ENCODE peak calls at places on chromosomes 1 and 21, in seven cellular contexts. K is fibroblast of the aortic adventitia; E is Calu3; N is dermis blood vessel endothelial cell; L is stimulated activated CD4-positive, alpha-beta T cell treated with anti-CD3 and anti-CD28 coated beads, Interleukin-2, amount 100 ng/mL, for 48 hours; O is HAP-1; B is prostate gland. R is an unnamed sample.

GRCh38 chr1:192506741-192507155 is 68.8 kb upstream of the RGS1 start:
- DNase-seq in K (peak; percentile 56), E (peak; percentile 43), N (peak; percentile 78), L (no peak), O (peak; percentile 45), B (no peak), R (no peak)

GRCh38 chr1:196180847-196181593 is 427.2 kb downstream of the KCNT2 start:
- DNase-seq in K (peak; percentile 98), E (peak; percentile 16), N (peak; percentile 51), L (no peak), O (no peak), B (no peak), R (no peak)

GRCh38 chr21:31895069-31895851 is 22.4 kb downstream of the HUNK start:
- DNase-seq in K (no peak), E (no peak), N (no peak), L (no peak), O (no peak), B (no peak), R (no peak)

GRCh38 chr1:8676813-8677212 is 140.6 kb downstream of the RERE start:
- DNase-seq in K (no peak), E (no peak), N (no peak), L (no peak), O (no peak), B (no peak), R (no peak)

GRCh38 chr1:113792986-113793385 is 19.3 kb downstream of the RSBN1 start:
- DNase-seq in K (peak; percentile 73), E (no peak), N (no peak), L (no peak), O (no peak), B (no peak), R (no peak)

GRCh38 chr1:115531806-115532359 is 109.9 kb upstream of the VANGL1 start:
- DNase-seq in K (peak; percentile 39), E (no peak), N (no peak), L (no peak), O (no peak), B (no peak), R (no peak)

GRCh38 chr1:11692899-11693590 is 1.5 kb downstream of the DRAXIN start:
- DNase-seq in K (peak; percentile 83), E (peak; percentile 56), N (peak; percentile 86), L (peak; percentile 22), O (no peak), B (no peak), R (no peak)

GRCh38 chr21:37636152-37636860 is 269.7 kb downstream of the DYRK1A start:
- DNase-seq in K (peak; percentile 90), E (peak; percentile 30), N (peak; percentile 84), L (no peak), O (no peak), B (no peak), R (no peak)

GRCh38 chr1:151146416-151147131 is at the start of gene SEMA6C:
- DNase-seq in K (peak; percentile 88), E (peak; percentile 97), N (peak; percentile 95), L (peak; percentile 79), O (peak; percentile 97), B (peak; percentile 94), R (peak; percentile 78)

GRCh38 chr1:55718758-55719671 is 503.9 kb upstream of the USP24 start:
- DNase-seq in K (peak; percentile 100), E (no peak), N (no peak), L (no peak), O (no peak), B (no peak), R (no peak)

GRCh38 chr1:9061252-9061948 is 8.0 kb downstream of the SLC2A5 start:
- DNase-seq in K (peak; percentile 25), E (no peak), N (no peak), L (no peak), O (no peak), B (no peak), R (no peak)

R was measured in progenitor cell of endocrine pancreas.